ENCODE peak calls at places on chromosome 2, in eight cellular contexts. Z is IMR-90, G is HepG2, M is H1, H is breast epithelium, L is body of pancreas, F is stomach, D is ovary. C is an unnamed sample.
A peak's percentile ranks its signal among the peaks of the same experiment; 100 is the strongest.

GRCh38 chr2:152379089-152379488 is 44.1 kb downstream of the FMNL2 start:
- DNase-seq in Z (no peak), G (no peak), M (no peak), H (no peak), L (no peak), F (no peak), D (no peak), C (no peak)

GRCh38 chr2:129300456-129300855 is 679.0 kb upstream of the RAB6C start:
- DNase-seq in Z (no peak), G (no peak), M (no peak), H (no peak), L (no peak), F (no peak), D (no peak), C (no peak)

GRCh38 chr2:200839513-200839912 is 24.9 kb downstream of the CLK1 start:
- DNase-seq in Z (no peak), G (no peak), M (no peak), H (no peak), L (no peak), F (no peak), D (no peak), C (no peak)

GRCh38 chr2:98039085-98039756 is 43.5 kb upstream of the TMEM131 start:
- DNase-seq in Z (no peak), G (no peak), M (peak; percentile 13), H (no peak), L (peak; percentile 17), F (peak; percentile 39), D (no peak), C (peak; percentile 38)

GRCh38 chr2:67476808-67477790 is 80.0 kb downstream of the ETAA1 start:
- DNase-seq in Z (peak; percentile 81), G (peak; percentile 32), M (no peak), H (no peak), L (no peak), F (no peak), D (no peak), C (peak; percentile 60)

GRCh38 chr2:19435815-19436214 is 77.4 kb upstream of the OSR1 start:
- DNase-seq in Z (no peak), G (no peak), M (no peak), H (no peak), L (no peak), F (no peak), D (no peak), C (no peak)

GRCh38 chr2:71521436-71521950 is 68.1 kb downstream of the DYSF start:
- DNase-seq in Z (no peak), G (no peak), M (no peak), H (peak; percentile 33), L (no peak), F (no peak), D (no peak), C (no peak)

GRCh38 chr2:166127217-166128155 is at the start of gene SCN1A:
- DNase-seq in Z (peak; percentile 56), G (peak; percentile 89), M (no peak), H (no peak), L (peak; percentile 22), F (no peak), D (no peak), C (no peak)

GRCh38 chr2:54271843-54272600 is 16.0 kb upstream of the TSPYL6 start:
- DNase-seq in Z (no peak), G (no peak), M (no peak), H (no peak), L (no peak), F (no peak), D (no peak), C (no peak)

GRCh38 chr2:89844221-89844943 is 1152.9 kb downstream of the RPIA start:
- DNase-seq in Z (no peak), G (no peak), M (no peak), H (no peak), L (no peak), F (no peak), D (no peak), C (peak; percentile 42)

GRCh38 chr2:17818235-17818634 is 2.0 kb downstream of the MSGN1 start:
- DNase-seq in Z (no peak), G (no peak), M (no peak), H (no peak), L (no peak), F (no peak), D (no peak), C (no peak)

GRCh38 chr2:159060518-159060917 is 92.1 kb downstream of the TANC1 start:
- DNase-seq in Z (no peak), G (no peak), M (no peak), H (no peak), L (no peak), F (no peak), D (no peak), C (no peak)

GRCh38 chr2:152505495-152505906 is 170.5 kb downstream of the FMNL2 start:
- DNase-seq in Z (peak; percentile 41), G (no peak), M (no peak), H (no peak), L (no peak), F (no peak), D (no peak), C (peak; percentile 48)

GRCh38 chr2:173690349-173690748 is 274.8 kb downstream of the SP3 start:
- DNase-seq in Z (no peak), G (no peak), M (no peak), H (no peak), L (no peak), F (no peak), D (no peak), C (no peak)

GRCh38 chr2:172931923-172932520 is 143.6 kb upstream of the MAP3K20 start:
- DNase-seq in Z (peak; percentile 78), G (peak; percentile 60), M (peak; percentile 61), H (no peak), L (peak; percentile 82), F (peak; percentile 66), D (peak; percentile 81), C (no peak)

GRCh38 chr2:200086911-200087310 is 131.5 kb downstream of the MAIP1 start:
- DNase-seq in Z (no peak), G (no peak), M (no peak), H (no peak), L (peak; percentile 7), F (no peak), D (no peak), C (peak; percentile 45)

GRCh38 chr2:197205590-197206215 is 104.9 kb downstream of the ANKRD44 start:
- DNase-seq in Z (no peak), G (no peak), M (no peak), H (no peak), L (no peak), F (peak; percentile 27), D (no peak), C (peak; percentile 77)

GRCh38 chr2:70851704-70852103 is 16.1 kb upstream of the CD207 start:
- DNase-seq in Z (no peak), G (no peak), M (no peak), H (no peak), L (no peak), F (no peak), D (no peak), C (no peak)

DNA sequence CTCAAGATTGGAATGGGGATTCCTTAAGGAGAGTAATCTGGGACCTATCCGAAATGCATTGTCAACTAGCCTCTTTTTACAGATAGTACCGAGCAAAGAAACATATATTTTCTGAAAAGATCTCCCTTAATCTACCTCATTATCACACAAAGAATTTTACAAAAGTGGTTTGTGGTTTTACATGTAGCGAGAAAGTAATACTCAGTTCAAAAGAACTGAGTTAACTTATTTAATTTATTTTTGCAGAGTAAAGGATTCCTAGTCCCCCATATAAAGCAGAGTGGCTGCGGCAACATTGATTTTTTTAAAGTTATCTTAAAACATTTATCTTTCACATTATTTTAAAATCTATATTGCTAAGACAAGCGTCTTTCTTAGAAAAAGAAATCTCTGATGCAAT is 15.9 kb upstream of the SOS1 start:
- DNase-seq in Z (no peak), G (no peak), M (no peak), H (no peak), L (no peak), F (no peak), D (no peak), C (no peak)
- TF ChIP-seq POLR2A in Z (no peak), G (no peak), M (no peak), H (no peak), L (no peak), F (no peak), D (no peak), C (no peak)

DNA sequence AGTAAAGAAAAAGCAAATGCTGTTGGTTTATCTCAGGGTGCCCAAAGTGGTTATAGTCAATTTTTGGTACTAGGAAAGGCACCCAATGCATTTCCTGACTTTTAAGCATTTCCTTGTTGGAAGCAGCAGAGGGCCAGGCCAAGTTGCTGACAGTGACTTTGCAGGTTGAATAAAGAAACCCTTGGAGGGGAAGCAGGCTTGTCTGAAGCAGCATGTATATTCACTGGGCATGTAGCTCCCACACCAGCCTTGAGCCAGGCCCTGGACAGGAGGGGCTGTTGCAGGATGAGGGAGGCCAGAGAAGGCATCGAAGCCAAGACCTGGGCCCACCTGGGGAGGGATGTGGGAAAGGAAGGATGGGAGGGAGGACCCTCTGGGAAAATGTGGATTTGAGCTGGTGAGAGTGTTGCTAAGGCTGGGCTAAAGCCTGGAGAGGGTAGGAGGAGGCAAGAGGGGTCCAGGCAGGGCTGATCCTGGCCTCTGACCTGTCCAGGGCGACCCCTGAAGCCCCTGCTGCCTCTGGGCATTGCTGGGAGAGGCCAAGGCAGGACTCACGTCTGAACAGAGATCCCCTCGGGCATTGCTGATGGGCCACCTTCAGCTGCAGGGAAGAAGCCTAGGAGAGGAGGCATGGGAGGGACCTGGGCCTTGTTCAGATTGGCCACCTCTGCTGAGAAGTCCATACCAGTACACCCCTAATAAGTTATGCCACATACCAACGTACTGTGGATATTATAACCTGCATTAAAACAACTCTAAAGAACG is 79.6 kb downstream of the STPG4 start:
- DNase-seq in Z (peak; percentile 47), G (no peak), M (no peak), H (no peak), L (no peak), F (no peak), D (no peak), C (no peak)
- H3K4me1 ChIP-seq in Z (peaks cover 46% of the 10 kb centered on the region), G (peaks cover 87% of the 10 kb centered on the region), M (peaks cover 13% of the 10 kb centered on the region), H (peaks cover 11% of the 10 kb centered on the region), L (peaks cover 40% of the 10 kb centered on the region), F (peaks cover 63% of the 10 kb centered on the region), D (peaks cover 27% of the 10 kb centered on the region), C (peaks cover 7% of the 10 kb centered on the region)

GRCh38 chr2:29254-29653 is 17.1 kb downstream of the FAM110C start:
- DNase-seq in Z (no peak), G (no peak), M (no peak), H (no peak), L (peak; percentile 49), F (no peak), D (no peak), C (no peak)
- TF ChIP-seq POLR2A in Z (no peak), G (no peak), M (no peak), H (no peak), L (no peak), F (no peak), D (no peak), C (no peak)

DNA sequence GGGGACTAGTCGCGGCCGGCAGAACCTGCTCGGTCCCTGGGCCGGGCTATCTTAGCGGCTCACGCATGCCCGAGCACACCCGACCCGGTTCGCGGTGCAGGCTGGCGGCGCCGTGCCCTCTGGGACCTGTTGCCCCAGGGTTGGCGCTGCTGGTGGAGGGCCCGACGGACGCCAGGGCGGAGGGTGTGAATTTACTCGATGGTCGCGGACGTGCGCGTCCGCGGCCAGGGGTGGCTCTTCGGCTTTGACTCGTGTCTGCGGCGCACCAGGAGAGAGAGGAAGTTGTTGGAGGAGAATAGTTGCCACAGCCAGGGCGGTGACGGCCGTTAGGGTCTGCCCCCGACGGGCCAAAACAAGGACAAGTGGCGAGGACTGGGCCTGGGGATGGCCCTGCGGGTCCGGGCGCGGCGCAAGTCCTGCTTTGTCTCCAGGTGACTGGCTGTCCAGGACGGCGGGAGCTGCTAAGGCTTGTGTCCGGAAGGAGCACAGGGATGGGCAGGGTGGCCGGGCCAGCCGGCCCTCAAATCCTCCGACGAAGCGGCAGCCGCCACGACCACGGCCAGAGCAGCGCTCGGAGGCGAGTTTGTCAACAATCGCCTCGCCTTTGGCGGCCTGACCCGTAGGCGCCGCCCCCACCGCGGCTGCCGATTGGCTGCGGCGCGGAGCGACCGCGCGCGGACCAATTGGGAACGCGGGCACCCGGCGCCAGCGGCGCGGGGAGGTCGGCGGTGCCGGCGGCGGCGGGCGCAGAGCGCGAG is 1.3 kb downstream of the BCL2L11 start:
- DNase-seq in Z (peak; percentile 85), G (peak; percentile 86), M (peak; percentile 90), H (peak; percentile 77), L (peak; percentile 92), F (peak; percentile 91), D (peak; percentile 85), C (peak; percentile 94)
- H3K4me1 ChIP-seq in Z (no peaks in the 10 kb centered on the region), G (peaks cover 50% of the 10 kb centered on the region), M (peaks cover 16% of the 10 kb centered on the region), H (peaks cover 3% of the 10 kb centered on the region), L (peaks cover 62% of the 10 kb centered on the region), F (peaks cover 63% of the 10 kb centered on the region), D (peaks cover 14% of the 10 kb centered on the region), C (peaks cover 43% of the 10 kb centered on the region)